ENCODE peak calls at places on chromosome 20, in four cellular contexts. T is NCI-H1930; Q is stimulated activated effector memory CD8-positive, alpha-beta T cell treated with anti-CD3 and anti-CD28 coated beads, Interleukin-12 subunit alpha, Interleukin-12 subunit beta, amount 100 ng/mL, for 72 hours; U is SK-N-DZ. M is an unnamed sample.

GRCh38 chr20:60632420-60633262 is 619.4 kb upstream of the CDH4 start:
- DNase-seq in T (no peak), Q (no peak), U (no peak), M (no peak)

GRCh38 chr20:58716476-58717277 is 24.1 kb downstream of the NPEPL1 start:
- DNase-seq in T (no peak), Q (no peak), U (peak), M (peak)

GRCh38 chr20:40931348-40932044 is 97.1 kb upstream of the TOP1 start:
- DNase-seq in T (no peak), Q (no peak), U (no peak), M (no peak)

GRCh38 chr20:37961016-37961415 is 58.1 kb downstream of the VSTM2L start:
- DNase-seq in T (no peak), Q (no peak), U (no peak), M (no peak)

GRCh38 chr20:16553684-16554083 is 19.6 kb downstream of the KIF16B start:
- DNase-seq in T (no peak), Q (no peak), U (no peak), M (no peak)

GRCh38 chr20:50794846-50795634 is at the start of gene BCAS4:
- DNase-seq in T (peak), Q (peak), U (peak), M (peak)

GRCh38 chr20:14332796-14333345 is 4.5 kb downstream of the FLRT3 start:
- DNase-seq in T (no peak), Q (no peak), U (peak), M (no peak)

GRCh38 chr20:42483694-42484303 is 705.9 kb downstream of the PTPRT start:
- DNase-seq in T (peak), Q (no peak), U (peak), M (no peak)

GRCh38 chr20:11063459-11063858 is 389.7 kb upstream of the JAG1 start:
- DNase-seq in T (no peak), Q (no peak), U (no peak), M (no peak)

GRCh38 chr20:10769700-10770099 is 95.9 kb upstream of the JAG1 start:
- DNase-seq in T (no peak), Q (no peak), U (no peak), M (no peak)

GRCh38 chr20:47397652-47398301 is 41.3 kb upstream of the ZMYND8 start:
- DNase-seq in T (no peak), Q (no peak), U (no peak), M (no peak)

GRCh38 chr20:53890434-53891305 is 179.7 kb downstream of the BCAS1 start:
- DNase-seq in T (no peak), Q (no peak), U (no peak), M (no peak)

GRCh38 chr20:31517373-31517772 is 3.1 kb downstream of the HM13 start:
- DNase-seq in T (no peak), Q (no peak), U (peak), M (peak)

GRCh38 chr20:31559704-31560093 is 45.4 kb upstream of the ID1 start:
- DNase-seq in T (no peak), Q (no peak), U (no peak), M (no peak)

GRCh38 chr20:37922016-37922415 is 19.1 kb downstream of the VSTM2L start:
- DNase-seq in T (no peak), Q (no peak), U (no peak), M (no peak)

GRCh38 chr20:49887251-49887827 is 28.0 kb downstream of the SPATA2 start:
- DNase-seq in T (no peak), Q (no peak), U (no peak), M (no peak)

GRCh38 chr20:32078322-32078721 is 26.3 kb downstream of the HCK start:
- DNase-seq in T (no peak), Q (no peak), U (no peak), M (no peak)

GRCh38 chr20:56843817-56844216 is 214.7 kb downstream of the TFAP2C start:
- DNase-seq in T (no peak), Q (no peak), U (no peak), M (no peak)

GRCh38 chr20:40361916-40362315 is 327.1 kb downstream of the MAFB start:
- DNase-seq in T (no peak), Q (no peak), U (no peak), M (no peak)

GRCh38 chr20:62026564-62026856 is 39.2 kb downstream of the TAF4 start:
- DNase-seq in T (no peak), Q (no peak), U (no peak), M (no peak)

GRCh38 chr20:63017826-63018411 is 11.2 kb upstream of the BHLHE23 start:
- DNase-seq in T (no peak), Q (no peak), U (no peak), M (no peak)

GRCh38 chr20:41734506-41734945 is 116.3 kb upstream of the CHD6 start:
- DNase-seq in T (peak), Q (no peak), U (peak), M (peak)